ENCODE peak calls at places on chromosomes 13 and 19, in eight cellular contexts. S, X, O, T, L, F, C and Y are unnamed samples.

GRCh38 chr13:100533588-100534041 is 55.0 kb downstream of the GGACT start:
- DNase-seq in L (no peak), F (no peak), C (no peak), X (no peak), O (no peak), S (no peak), T (no peak), Y (no peak)

GRCh38 chr19:47226426-47227346 is 4.3 kb downstream of the BBC3 start:
- DNase-seq in L (peak; percentile 66), F (peak; percentile 78), O (peak; percentile 54), X (peak; percentile 83), C (peak; percentile 84), S (peak; percentile 39), T (no peak), Y (peak; percentile 68)

GRCh38 chr13:32391101-32391620 is 36.8 kb downstream of the N4BP2L1 start:
- DNase-seq in L (no peak), F (no peak), C (no peak), X (peak; percentile 10), O (no peak), T (no peak), S (no peak), Y (no peak)

GRCh38 chr19:4717191-4717965 is 6.3 kb downstream of the DPP9 start:
- DNase-seq in X (peak; percentile 24), L (no peak), O (no peak), T (no peak), C (peak; percentile 61), S (no peak), F (no peak), Y (no peak)

GRCh38 chr19:30390356-30390988 is 18.3 kb downstream of the ZNF536 start:
- DNase-seq in L (no peak), C (no peak), O (no peak), S (no peak), T (no peak), X (no peak), F (no peak), Y (no peak)

GRCh38 chr13:72960114-72960513 is 98.7 kb upstream of the KLF5 start:
- DNase-seq in L (no peak), C (no peak), T (no peak), O (no peak), F (no peak), X (no peak), S (no peak), Y (no peak)

GRCh38 chr13:61138857-61139256 is 276.8 kb downstream of the PCDH20 start:
- DNase-seq in T (no peak), F (no peak), L (no peak), S (no peak), O (no peak), C (no peak), X (no peak), Y (no peak)

GRCh38 chr13:110028838-110029621 is 242.6 kb upstream of the IRS2 start:
- DNase-seq in C (no peak), F (no peak), X (no peak), T (no peak), L (no peak), O (no peak), S (no peak), Y (no peak)

GRCh38 chr13:83286737-83287136 is 595.5 kb downstream of the SLITRK1 start:
- DNase-seq in C (no peak), O (no peak), L (no peak), X (peak; percentile 21), T (no peak), F (no peak), S (no peak), Y (no peak)

GRCh38 chr19:13530720-13531119 is 24.4 kb upstream of the CACNA1A start:
- DNase-seq in F (no peak), L (no peak), S (no peak), C (no peak), O (no peak), X (no peak), T (no peak), Y (no peak)

GRCh38 chr19:15444505-15445226 is 5.1 kb downstream of the WIZ start:
- DNase-seq in C (no peak), T (no peak), S (no peak), O (no peak), L (no peak), F (no peak), X (no peak), Y (no peak)

GRCh38 chr13:97328222-97328790 is 105.7 kb upstream of the RAP2A start:
- DNase-seq in T (no peak), F (no peak), C (no peak), O (no peak), S (no peak), L (no peak), X (peak; percentile 88), Y (no peak)

GRCh38 chr19:18153555-18154134 is 682 bp downstream of the PIK3R2 start:
- DNase-seq in X (no peak), S (no peak), C (no peak), F (peak; percentile 10), O (peak; percentile 31), T (no peak), L (no peak), Y (no peak)

GRCh38 chr19:58434217-58434616 is 5.7 kb downstream of the ZNF132 start:
- DNase-seq in C (no peak), L (no peak), T (no peak), F (no peak), S (no peak), O (no peak), X (peak; percentile 26), Y (no peak)

GRCh38 chr13:113507564-113508210 is 17.2 kb upstream of the DCUN1D2 start:
- DNase-seq in T (no peak), C (no peak), F (no peak), L (no peak), O (no peak), X (no peak), S (no peak), Y (no peak)

GRCh38 chr19:10654610-10655456 is 687 bp downstream of the ILF3 start:
- DNase-seq in X (peak; percentile 41), F (peak; percentile 67), S (no peak), C (peak; percentile 64), O (peak; percentile 49), L (peak; percentile 79), T (no peak), Y (peak; percentile 29)

GRCh38 chr13:38090913-38091312 is 221.3 kb upstream of the TRPC4 start:
- DNase-seq in T (no peak), L (peak; percentile 82), F (no peak), O (no peak), X (no peak), C (no peak), S (no peak), Y (peak; percentile 3)

GRCh38 chr19:53865523-53865917 is 2.2 kb upstream of the MYADM start:
- DNase-seq in O (no peak), T (no peak), S (no peak), L (no peak), X (no peak), F (no peak), C (peak; percentile 43), Y (no peak)
- H3K4me3 ChIP-seq in O (peak overlapping the region; percentile 52), T (no peak overlapping the region), S (peak overlapping the region; percentile 88), L (peak overlapping the region; percentile 51), X (no peak overlapping the region), F (no peak overlapping the region), C (peak overlapping the region; percentile 69), Y (no peak overlapping the region)

GRCh38 chr19:48636859-48637448 is at the start of gene DBP:
- DNase-seq in L (peak; percentile 65), X (no peak), O (no peak), S (no peak), C (peak; percentile 79), F (no peak), T (no peak), Y (no peak)

GRCh38 chr19:48637449-48637947 is 319 bp upstream of the DBP start:
- DNase-seq in S (peak; percentile 99), O (peak; percentile 100), T (peak; percentile 92), F (peak; percentile 100), C (peak; percentile 100), X (peak; percentile 100), L (peak; percentile 99), Y (peak; percentile 99)

GRCh38 chr19:48639483-48640375 is 2.5 kb upstream of the DBP start:
- DNase-seq in L (no peak), C (no peak), S (no peak), F (no peak), T (no peak), O (no peak), X (no peak), Y (no peak)

GRCh38 chr19:48637948-48638830 is 1.0 kb upstream of the DBP start:
- DNase-seq in L (peak; percentile 83), T (no peak), O (peak; percentile 85), F (peak; percentile 96), C (peak; percentile 87), X (peak; percentile 99), S (no peak), Y (peak; percentile 96)

DNA sequence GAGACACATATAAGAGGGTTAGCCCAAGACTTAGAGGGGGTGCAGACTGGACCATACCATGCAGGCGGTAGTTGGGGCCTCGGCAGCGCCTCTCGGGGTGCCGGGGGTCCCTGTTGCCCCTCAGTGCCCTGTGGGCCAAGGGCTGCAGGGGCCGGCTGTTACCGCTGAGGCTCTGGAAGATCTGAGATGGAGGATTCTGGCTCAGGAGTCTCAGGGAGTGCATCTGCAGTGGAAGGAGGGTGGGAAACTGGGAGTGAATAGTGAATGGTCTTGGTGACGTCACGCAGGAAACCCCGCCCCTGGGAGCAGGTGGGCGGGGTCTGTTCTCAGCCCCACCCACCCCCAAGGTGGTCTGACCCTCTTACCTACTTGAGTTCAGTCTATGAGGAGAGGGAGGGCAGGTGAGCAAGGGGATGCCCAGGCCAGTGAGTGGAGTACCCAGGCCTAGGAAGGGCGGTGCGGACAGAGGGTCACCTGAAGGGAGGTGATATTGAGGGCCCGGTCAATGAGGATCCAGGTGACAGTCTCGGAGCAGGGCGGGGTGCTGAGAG is 1.7 kb upstream of the DBP start:
- DNase-seq in S (no peak), F (no peak), L (peak; percentile 29), T (no peak), O (no peak), C (no peak), X (no peak), Y (no peak)
- H3K4me3 ChIP-seq in S (peak overlapping the region; percentile 90), F (peak overlapping the region; percentile 82), L (no peak overlapping the region), T (no peak overlapping the region), O (no peak overlapping the region), C (no peak overlapping the region), X (no peak overlapping the region), Y (peak overlapping the region; percentile 57)

DNA sequence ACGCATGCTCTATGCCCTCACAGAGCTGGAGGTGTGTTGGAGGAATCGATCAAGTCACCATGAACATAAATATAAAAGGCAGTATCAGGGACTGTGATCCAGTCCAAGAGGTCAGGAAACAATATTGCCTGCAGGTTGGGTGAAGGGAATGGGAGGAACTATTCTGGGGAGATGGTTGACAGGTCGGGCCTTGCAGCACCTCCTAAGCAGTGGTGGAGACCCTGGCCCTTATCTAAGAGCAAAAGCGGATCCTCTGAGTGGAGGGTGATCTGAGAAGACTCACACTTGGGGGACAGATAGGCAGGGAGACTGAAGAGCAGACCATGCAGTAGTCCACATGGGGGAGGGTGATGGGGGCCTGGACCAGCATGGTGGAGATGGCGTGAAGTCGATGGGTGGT is 213.5 kb downstream of the SLC7A1 start:
- DNase-seq in L (no peak), C (no peak), S (no peak), F (no peak), X (no peak), O (no peak), T (no peak), Y (no peak)
- H3K4me3 ChIP-seq in L (no peak overlapping the region), C (no peak overlapping the region), S (no peak overlapping the region), F (no peak overlapping the region), X (no peak overlapping the region), O (no peak overlapping the region), T (no peak overlapping the region), Y (no peak overlapping the region)

DNA sequence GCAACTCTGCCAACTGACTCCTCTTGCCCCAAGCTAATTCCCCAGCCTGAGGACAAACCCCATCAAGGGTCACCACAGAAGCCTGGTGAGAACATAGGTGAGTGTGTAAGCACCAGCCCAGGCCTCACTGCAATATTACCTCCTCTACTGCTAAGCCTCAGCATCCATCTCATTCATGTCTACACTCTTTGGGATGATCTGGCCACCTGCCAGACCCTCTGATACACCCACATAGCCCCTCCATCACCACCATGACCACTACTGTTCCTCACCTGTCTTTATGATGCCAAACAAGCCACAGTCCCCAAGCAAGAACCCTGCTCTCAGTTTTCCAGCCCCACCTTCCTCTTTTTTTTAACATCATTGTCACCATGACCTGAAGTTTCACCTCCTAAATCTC is 2.3 kb downstream of the ZNF792 start:
- DNase-seq in X (no peak), T (no peak), O (no peak), L (no peak), F (no peak), C (no peak), S (no peak), Y (peak; percentile 28)
- H3K4me3 ChIP-seq in X (peak overlapping the region; percentile 91), T (no peak overlapping the region), O (peak overlapping the region; percentile 88), L (peak overlapping the region; percentile 96), F (peak overlapping the region; percentile 94), C (no peak overlapping the region), S (peak overlapping the region; percentile 97), Y (peak overlapping the region; percentile 54)